ENCODE peak calls at places on chromosomes 6 and 20, in seven cellular contexts. One of them, this sample, is unnamed.

GRCh38 chr6:20876016-20876415 is 341.8 kb downstream of the CDKAL1 start:
- DNase-seq in OCI-LY7: no peak
- DNase-seq in GM23248: peak
- DNase-seq in uterus: no peak
- DNase-seq in right cardiac atrium: no peak
- DNase-seq in brain microvascular endothelial cell: peak
- DNase-seq in ovary: no peak
- DNase-seq in this sample: peak

GRCh38 chr20:25256226-25256859 is 8.5 kb downstream of the PYGB start:
- DNase-seq in ovary: no peak
- DNase-seq in OCI-LY7: no peak
- DNase-seq in GM23248: peak
- DNase-seq in right cardiac atrium: no peak
- DNase-seq in uterus: no peak
- DNase-seq in brain microvascular endothelial cell: no peak
- DNase-seq in this sample: no peak

GRCh38 chr6:97133071-97133470 is 149.9 kb downstream of the MMS22L start:
- DNase-seq in right cardiac atrium: no peak
- DNase-seq in brain microvascular endothelial cell: peak
- DNase-seq in OCI-LY7: no peak
- DNase-seq in uterus: no peak
- DNase-seq in GM23248: peak
- DNase-seq in ovary: no peak
- DNase-seq in this sample: no peak

GRCh38 chr6:27503436-27504030 is 30.6 kb upstream of the ZNF184 start:
- DNase-seq in uterus: peak
- DNase-seq in OCI-LY7: peak
- DNase-seq in GM23248: peak
- DNase-seq in ovary: peak
- DNase-seq in right cardiac atrium: peak
- DNase-seq in brain microvascular endothelial cell: peak
- DNase-seq in this sample: peak

GRCh38 chr20:5033566-5033965 is 32.3 kb upstream of the SLC23A2 start:
- DNase-seq in ovary: no peak
- DNase-seq in OCI-LY7: no peak
- DNase-seq in uterus: no peak
- DNase-seq in GM23248: peak
- DNase-seq in right cardiac atrium: no peak
- DNase-seq in brain microvascular endothelial cell: no peak
- DNase-seq in this sample: no peak

GRCh38 chr6:151485616-151486015 is 8.2 kb upstream of the CCDC170 start:
- DNase-seq in right cardiac atrium: no peak
- DNase-seq in OCI-LY7: no peak
- DNase-seq in brain microvascular endothelial cell: peak
- DNase-seq in uterus: no peak
- DNase-seq in GM23248: peak
- DNase-seq in ovary: no peak
- DNase-seq in this sample: no peak

GRCh38 chr6:52503853-52504777 is 72.7 kb downstream of the TRAM2 start:
- DNase-seq in brain microvascular endothelial cell: peak
- DNase-seq in uterus: peak
- DNase-seq in right cardiac atrium: peak
- DNase-seq in OCI-LY7: no peak
- DNase-seq in GM23248: peak
- DNase-seq in ovary: peak
- DNase-seq in this sample: peak

GRCh38 chr6:52647199-52647598 is 23.7 kb upstream of the TMEM14A start:
- DNase-seq in uterus: no peak
- DNase-seq in brain microvascular endothelial cell: no peak
- DNase-seq in right cardiac atrium: no peak
- DNase-seq in OCI-LY7: no peak
- DNase-seq in GM23248: peak
- DNase-seq in ovary: no peak
- DNase-seq in this sample: no peak

GRCh38 chr20:17673082-17673481 is 9.0 kb downstream of the RRBP1 start:
- DNase-seq in brain microvascular endothelial cell: no peak
- DNase-seq in uterus: no peak
- DNase-seq in OCI-LY7: no peak
- DNase-seq in ovary: no peak
- DNase-seq in GM23248: no peak
- DNase-seq in right cardiac atrium: no peak
- DNase-seq in this sample: no peak

GRCh38 chr6:74068945-74069570 is 373.1 kb downstream of the CD109 start:
- DNase-seq in OCI-LY7: no peak
- DNase-seq in GM23248: peak
- DNase-seq in ovary: no peak
- DNase-seq in right cardiac atrium: no peak
- DNase-seq in brain microvascular endothelial cell: peak
- DNase-seq in uterus: no peak
- DNase-seq in this sample: no peak

GRCh38 chr6:135938588-135939215 is 87.2 kb downstream of the PDE7B start:
- DNase-seq in uterus: peak
- DNase-seq in OCI-LY7: peak
- DNase-seq in right cardiac atrium: peak
- DNase-seq in GM23248: peak
- DNase-seq in ovary: no peak
- DNase-seq in brain microvascular endothelial cell: peak
- DNase-seq in this sample: no peak

GRCh38 chr6:122869437-122870024 is 80.5 kb downstream of the SMPDL3A start:
- DNase-seq in OCI-LY7: peak
- DNase-seq in uterus: peak
- DNase-seq in right cardiac atrium: no peak
- DNase-seq in ovary: no peak
- DNase-seq in brain microvascular endothelial cell: peak
- DNase-seq in GM23248: peak
- DNase-seq in this sample: peak

GRCh38 chr6:73290435-73290834 is 27.4 kb upstream of the KHDC1 start:
- DNase-seq in GM23248: peak
- DNase-seq in uterus: no peak
- DNase-seq in right cardiac atrium: no peak
- DNase-seq in brain microvascular endothelial cell: peak
- DNase-seq in OCI-LY7: no peak
- DNase-seq in ovary: no peak
- DNase-seq in this sample: no peak

GRCh38 chr20:17705916-17706315 is 6.2 kb downstream of the BANF2 start:
- DNase-seq in right cardiac atrium: no peak
- DNase-seq in uterus: no peak
- DNase-seq in OCI-LY7: no peak
- DNase-seq in ovary: no peak
- DNase-seq in GM23248: no peak
- DNase-seq in brain microvascular endothelial cell: no peak
- DNase-seq in this sample: no peak

GRCh38 chr20:21100590-21101452 is 5.3 kb downstream of the LINC00237 start:
- DNase-seq in ovary: no peak
- DNase-seq in GM23248: peak
- DNase-seq in uterus: no peak
- DNase-seq in OCI-LY7: peak
- DNase-seq in brain microvascular endothelial cell: no peak
- DNase-seq in right cardiac atrium: peak
- DNase-seq in this sample: no peak

GRCh38 chr6:106609699-106610098 is 19.6 kb downstream of the RTN4IP1 start:
- DNase-seq in GM23248: peak
- DNase-seq in right cardiac atrium: no peak
- DNase-seq in OCI-LY7: peak
- DNase-seq in brain microvascular endothelial cell: no peak
- DNase-seq in uterus: no peak
- DNase-seq in ovary: no peak
- DNase-seq in this sample: no peak

GRCh38 chr20:32605167-32605656 is 20.1 kb upstream of the NOL4L start:
- DNase-seq in ovary: no peak
- DNase-seq in GM23248: peak
- DNase-seq in right cardiac atrium: peak
- DNase-seq in brain microvascular endothelial cell: peak
- DNase-seq in OCI-LY7: no peak
- DNase-seq in uterus: no peak
- DNase-seq in this sample: no peak

GRCh38 chr6:48423640-48424365 is 312.8 kb upstream of the PTCHD4 start:
- DNase-seq in OCI-LY7: no peak
- DNase-seq in ovary: no peak
- DNase-seq in uterus: no peak
- DNase-seq in brain microvascular endothelial cell: peak
- DNase-seq in right cardiac atrium: no peak
- DNase-seq in GM23248: peak
- DNase-seq in this sample: no peak

GRCh38 chr6:126824226-126824625 is 294.2 kb upstream of the RSPO3 start:
- DNase-seq in right cardiac atrium: no peak
- DNase-seq in brain microvascular endothelial cell: no peak
- DNase-seq in OCI-LY7: no peak
- DNase-seq in GM23248: no peak
- DNase-seq in uterus: no peak
- DNase-seq in ovary: no peak
- DNase-seq in this sample: no peak

GRCh38 chr6:151627689-151628444 is 134.1 kb downstream of the CCDC170 start:
- DNase-seq in GM23248: peak
- DNase-seq in OCI-LY7: no peak
- DNase-seq in uterus: no peak
- DNase-seq in ovary: no peak
- DNase-seq in brain microvascular endothelial cell: no peak
- DNase-seq in right cardiac atrium: no peak
- DNase-seq in this sample: no peak

GRCh38 chr6:11989376-11989775 is 22.7 kb upstream of the HIVEP1 start:
- DNase-seq in OCI-LY7: no peak
- DNase-seq in brain microvascular endothelial cell: peak
- DNase-seq in GM23248: peak
- DNase-seq in uterus: no peak
- DNase-seq in right cardiac atrium: no peak
- DNase-seq in ovary: no peak
- DNase-seq in this sample: no peak

GRCh38 chr6:92756912-92757311 is 662.4 kb downstream of the EPHA7 start:
- DNase-seq in GM23248: peak
- DNase-seq in brain microvascular endothelial cell: no peak
- DNase-seq in ovary: no peak
- DNase-seq in uterus: no peak
- DNase-seq in OCI-LY7: no peak
- DNase-seq in right cardiac atrium: no peak
- DNase-seq in this sample: no peak

GRCh38 chr20:33995053-33995816 is 1.5 kb downstream of the RALY start:
- DNase-seq in GM23248: peak
- DNase-seq in uterus: no peak
- DNase-seq in brain microvascular endothelial cell: no peak
- DNase-seq in ovary: no peak
- DNase-seq in right cardiac atrium: no peak
- DNase-seq in OCI-LY7: peak
- DNase-seq in this sample: no peak

GRCh38 chr6:91291071-91291470 is 704.2 kb upstream of the MAP3K7 start:
- DNase-seq in GM23248: no peak
- DNase-seq in uterus: no peak
- DNase-seq in brain microvascular endothelial cell: no peak
- DNase-seq in right cardiac atrium: no peak
- DNase-seq in ovary: no peak
- DNase-seq in OCI-LY7: no peak
- DNase-seq in this sample: no peak

GRCh38 chr6:50850860-50851259 is 32.2 kb downstream of the TFAP2B start:
- DNase-seq in GM23248: no peak
- DNase-seq in uterus: no peak
- DNase-seq in OCI-LY7: no peak
- DNase-seq in right cardiac atrium: no peak
- DNase-seq in brain microvascular endothelial cell: no peak
- DNase-seq in ovary: no peak
- DNase-seq in this sample: no peak
- H3K4me3 ChIP-seq in GM23248: no peak
- H3K4me3 ChIP-seq in uterus: no peak
- H3K4me3 ChIP-seq in OCI-LY7: no peak
- H3K4me3 ChIP-seq in right cardiac atrium: no peak
- H3K4me3 ChIP-seq in brain microvascular endothelial cell: peak
- H3K4me3 ChIP-seq in ovary: no peak
- H3K4me3 ChIP-seq in this sample: peak

GRCh38 chr20:44746367-44747165 is 901 bp downstream of the KCNK15 start:
- DNase-seq in OCI-LY7: no peak
- DNase-seq in uterus: no peak
- DNase-seq in right cardiac atrium: no peak
- DNase-seq in GM23248: peak
- DNase-seq in ovary: no peak
- DNase-seq in brain microvascular endothelial cell: no peak
- DNase-seq in this sample: no peak
- H3K4me3 ChIP-seq in OCI-LY7: peak
- H3K4me3 ChIP-seq in uterus: peak
- H3K4me3 ChIP-seq in right cardiac atrium: peak
- H3K4me3 ChIP-seq in GM23248: peak
- H3K4me3 ChIP-seq in ovary: peak
- H3K4me3 ChIP-seq in brain microvascular endothelial cell: peak
- H3K4me3 ChIP-seq in this sample: peak

GRCh38 chr6:30481213-30481964 is 7.9 kb upstream of the HLA-E start:
- DNase-seq in GM23248: no peak
- DNase-seq in OCI-LY7: no peak
- DNase-seq in uterus: no peak
- DNase-seq in right cardiac atrium: no peak
- DNase-seq in ovary: peak
- DNase-seq in brain microvascular endothelial cell: no peak
- DNase-seq in this sample: no peak
- H3K4me3 ChIP-seq in GM23248: no peak
- H3K4me3 ChIP-seq in OCI-LY7: no peak
- H3K4me3 ChIP-seq in uterus: no peak
- H3K4me3 ChIP-seq in right cardiac atrium: no peak
- H3K4me3 ChIP-seq in ovary: no peak
- H3K4me3 ChIP-seq in brain microvascular endothelial cell: no peak
- H3K4me3 ChIP-seq in this sample: no peak

GRCh38 chr20:8646716-8647115 is 422.2 kb upstream of the PLCB4 start:
- DNase-seq in ovary: no peak
- DNase-seq in GM23248: peak
- DNase-seq in brain microvascular endothelial cell: no peak
- DNase-seq in OCI-LY7: no peak
- DNase-seq in uterus: no peak
- DNase-seq in right cardiac atrium: no peak
- DNase-seq in this sample: no peak
- H3K4me3 ChIP-seq in ovary: no peak
- H3K4me3 ChIP-seq in GM23248: peak
- H3K4me3 ChIP-seq in brain microvascular endothelial cell: no peak
- H3K4me3 ChIP-seq in OCI-LY7: no peak
- H3K4me3 ChIP-seq in uterus: no peak
- H3K4me3 ChIP-seq in right cardiac atrium: no peak
- H3K4me3 ChIP-seq in this sample: no peak